ENCODE peak calls at places on chromosomes 16 and 17, in six cellular contexts. M, U, A, E, D and G are unnamed samples.

GRCh38 chr16:67166035-67166882 is 1.7 kb downstream of the HSF4 start:
- DNase-seq in M (no peak), U (no peak), A (no peak), E (no peak), D (no peak), G (no peak)

GRCh38 chr17:29007456-29008455 is 1.9 kb upstream of the SEZ6 start:
- DNase-seq in M (no peak), U (no peak), A (no peak), E (no peak), D (peak; percentile 53), G (no peak)

GRCh38 chr16:11263737-11264136 is 5.4 kb downstream of the TNP2 start:
- DNase-seq in M (peak; percentile 25), U (no peak), A (no peak), E (no peak), D (no peak), G (no peak)

GRCh38 chr17:28613916-28614315 is at the start of gene RSKR:
- DNase-seq in M (no peak), U (no peak), A (no peak), E (no peak), D (no peak), G (peak; percentile 63)

GRCh38 chr17:51946311-51946710 is 212.2 kb downstream of the CA10 start:
- DNase-seq in M (no peak), U (no peak), A (no peak), E (no peak), D (no peak), G (no peak)

GRCh38 chr16:17171250-17172143 is 299.3 kb downstream of the XYLT1 start:
- DNase-seq in M (no peak), U (no peak), A (no peak), E (peak; percentile 31), D (no peak), G (no peak)

GRCh38 chr17:45946841-45947256 is 52.2 kb upstream of the STH start:
- DNase-seq in M (no peak), U (no peak), A (no peak), E (no peak), D (peak; percentile 74), G (no peak)

GRCh38 chr16:14338969-14339368 is 267.9 kb downstream of the MRTFB start:
- DNase-seq in M (no peak), U (no peak), A (no peak), E (no peak), D (no peak), G (no peak)

GRCh38 chr16:77780378-77780837 is 8.0 kb upstream of the VAT1L start:
- DNase-seq in M (no peak), U (no peak), A (no peak), E (no peak), D (peak; percentile 50), G (no peak)

GRCh38 chr17:65243838-65244237 is 106.7 kb downstream of the RGS9 start:
- DNase-seq in M (no peak), U (no peak), A (peak; percentile 78), E (peak; percentile 5), D (peak; percentile 26), G (peak; percentile 54)

GRCh38 chr17:8341456-8341855 is 1.8 kb downstream of the ODF4 start:
- DNase-seq in M (no peak), U (no peak), A (no peak), E (no peak), D (no peak), G (no peak)

GRCh38 chr17:76193616-76194015 is 46.7 kb downstream of the RNF157 start:
- DNase-seq in M (no peak), U (no peak), A (peak; percentile 48), E (no peak), D (no peak), G (no peak)

GRCh38 chr17:9071921-9072503 is 50.7 kb downstream of the NTN1 start:
- DNase-seq in M (no peak), U (no peak), A (no peak), E (no peak), D (no peak), G (no peak)

GRCh38 chr16:63690267-63690666 is 1431.6 kb downstream of the CDH11 start:
- DNase-seq in M (no peak), U (no peak), A (no peak), E (no peak), D (no peak), G (no peak)

GRCh38 chr16:66042341-66042740 is 324.1 kb upstream of the CDH5 start:
- DNase-seq in M (no peak), U (no peak), A (no peak), E (no peak), D (no peak), G (no peak)

GRCh38 chr16:66044089-66044488 is 322.4 kb upstream of the CDH5 start:
- DNase-seq in M (no peak), U (no peak), A (no peak), E (no peak), D (no peak), G (no peak)

GRCh38 chr16:66044616-66045015 is 321.9 kb upstream of the CDH5 start:
- DNase-seq in M (no peak), U (no peak), A (no peak), E (no peak), D (peak; percentile 21), G (no peak)

GRCh38 chr16:66043326-66043725 is 323.2 kb upstream of the CDH5 start:
- DNase-seq in M (no peak), U (no peak), A (no peak), E (no peak), D (no peak), G (no peak)

GRCh38 chr16:66041907-66042306 is 324.6 kb upstream of the CDH5 start:
- DNase-seq in M (no peak), U (no peak), A (no peak), E (no peak), D (no peak), G (no peak)
- H3K4me3 ChIP-seq in M (no peak overlapping the region), U (no peak overlapping the region), A (no peak overlapping the region), E (no peak overlapping the region), D (no peak overlapping the region), G (no peak overlapping the region)

DNA sequence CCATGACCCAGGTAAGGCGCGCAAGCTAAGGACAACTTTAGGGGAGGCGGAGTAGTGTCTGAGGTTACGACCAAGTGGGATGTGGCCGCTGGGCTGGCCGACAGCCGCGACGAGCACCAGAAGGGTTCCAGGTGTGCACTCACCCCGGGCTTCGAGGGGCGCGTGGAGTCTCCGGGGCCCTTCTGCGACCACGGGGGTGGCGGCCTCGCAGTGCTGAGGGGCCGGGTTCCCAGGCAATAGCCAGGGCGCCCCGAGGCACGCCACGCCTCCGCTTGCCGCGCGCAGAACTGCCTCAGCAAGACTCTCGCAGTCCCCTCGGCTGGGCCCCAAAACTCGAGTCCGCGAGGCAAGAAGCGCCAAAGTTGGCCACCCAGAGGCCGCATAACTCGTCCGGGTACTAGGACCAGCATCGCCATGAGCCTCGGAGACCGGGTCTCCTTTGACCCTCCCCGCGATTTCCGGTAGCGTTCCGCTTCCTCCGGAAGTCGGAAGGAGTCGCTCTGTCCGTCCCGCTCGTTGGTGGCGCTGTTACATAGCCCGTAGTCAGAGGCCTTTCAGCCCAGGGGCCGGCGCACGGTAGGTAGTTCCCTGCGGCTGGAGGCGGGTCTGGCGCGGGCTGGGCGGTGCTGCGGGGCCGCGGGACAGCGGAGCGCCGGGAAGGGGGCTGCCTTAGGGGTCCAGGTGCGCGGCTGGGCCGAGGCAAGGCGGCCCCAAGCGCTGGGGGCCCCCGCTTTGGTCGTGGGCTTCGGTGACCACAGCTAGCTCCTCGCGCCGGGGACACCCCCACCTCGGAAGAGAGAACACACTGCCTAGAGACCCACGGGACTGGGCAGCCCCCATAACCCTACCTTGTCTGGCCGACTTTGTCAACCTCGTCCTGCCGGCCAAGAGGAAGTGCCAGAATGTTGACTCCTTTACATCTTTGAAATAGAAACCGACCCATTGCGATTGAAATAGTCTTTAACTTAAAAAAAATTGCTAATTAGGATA is at the start of the genes ADPRM and SCO1:
- DNase-seq in M (peak; percentile 86), U (peak; percentile 93), A (peak; percentile 98), E (peak; percentile 95), D (peak; percentile 96), G (peak; percentile 92)
- TF ChIP-seq CTCF in M (no peak), U (peak; percentile 59), A (peak; percentile 54), E (peak; percentile 44), D (peak; percentile 56), G (peak; percentile 58)

GRCh38 chr16:56933266-56933619 is 1.3 kb downstream of the HERPUD1 start:
- DNase-seq in M (no peak), U (no peak), A (no peak), E (no peak), D (no peak), G (no peak)
- H3K27ac ChIP-seq in M (peak overlapping the region; percentile 83), U (peak overlapping the region; percentile 98), A (no peak overlapping the region), E (peak overlapping the region; percentile 99), D (peak overlapping the region; percentile 97), G (peak overlapping the region; percentile 96)

GRCh38 chr17:60138769-60139437 is 10.9 kb upstream of the CA4 start:
- DNase-seq in M (no peak), U (no peak), A (no peak), E (no peak), D (no peak), G (peak; percentile 29)

GRCh38 chr17:60142872-60143499 is 6.8 kb upstream of the CA4 start:
- DNase-seq in M (peak; percentile 61), U (peak; percentile 64), A (peak; percentile 94), E (peak; percentile 92), D (peak; percentile 92), G (peak; percentile 74)

GRCh38 chr17:60141111-60142018 is 8.4 kb upstream of the CA4 start:
- DNase-seq in M (no peak), U (no peak), A (peak; percentile 70), E (peak; percentile 87), D (peak; percentile 46), G (no peak)

GRCh38 chr17:60137731-60138130 is 12.0 kb upstream of the CA4 start:
- DNase-seq in M (no peak), U (no peak), A (no peak), E (no peak), D (no peak), G (no peak)

DNA sequence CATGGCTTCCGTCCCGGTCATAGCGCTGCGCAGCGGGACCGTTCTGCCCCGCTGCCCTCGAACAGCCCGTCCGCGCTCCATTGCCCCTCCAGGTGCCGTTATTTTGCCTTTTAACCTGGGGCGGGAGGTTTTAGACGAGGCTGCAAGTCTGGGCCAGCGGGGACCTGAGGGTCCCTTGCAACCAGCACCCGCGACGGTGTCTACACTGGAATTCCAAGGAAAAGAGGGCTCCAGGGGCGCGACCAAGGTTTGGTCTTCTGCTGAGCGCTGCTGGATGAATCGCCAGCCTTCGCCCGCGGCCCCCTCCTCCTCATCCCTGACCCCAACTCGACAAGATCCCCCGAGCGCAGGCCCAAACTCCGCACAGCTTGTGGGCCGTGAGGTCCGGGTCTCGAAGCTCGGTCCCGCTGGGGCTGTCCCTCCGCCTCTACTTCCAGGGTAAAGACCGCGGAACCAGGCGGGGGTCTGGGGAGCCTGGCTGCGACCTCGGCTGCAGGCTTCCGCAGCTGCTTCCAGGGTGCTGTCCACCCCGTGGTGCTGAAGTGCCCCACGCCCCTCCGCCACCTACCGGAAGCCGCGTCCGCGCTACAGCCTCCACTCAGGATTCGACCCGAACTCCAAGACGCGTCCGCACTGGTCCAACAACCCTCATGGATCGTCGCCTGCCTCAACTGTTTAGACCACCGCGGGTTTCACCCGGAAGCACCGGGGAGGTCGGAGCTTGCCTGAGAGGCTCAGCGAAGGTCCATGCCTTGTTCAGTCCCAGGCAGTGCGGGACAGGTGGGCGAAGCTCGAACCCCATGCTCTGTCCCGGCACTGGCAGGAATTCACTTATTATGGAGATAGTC is 10.1 kb upstream of the CA4 start:
- DNase-seq in M (peak; percentile 50), U (peak; percentile 63), A (peak; percentile 92), E (peak; percentile 71), D (peak; percentile 76), G (no peak)
- H3K4me3 ChIP-seq in M (peak overlapping the region; percentile 35), U (no peak overlapping the region), A (peak overlapping the region; percentile 24), E (no peak overlapping the region), D (peak overlapping the region; percentile 15), G (peak overlapping the region; percentile 19)

GRCh38 chr17:67279115-67279514 is 34.1 kb upstream of the HELZ start:
- DNase-seq in M (no peak), U (no peak), A (no peak), E (no peak), D (no peak), G (no peak)
- TF ChIP-seq CTCF in M (no peak), U (no peak), A (no peak), E (no peak), D (no peak), G (no peak)

GRCh38 chr17:81934098-81934757 is 2.9 kb downstream of the PYCR1 start:
- DNase-seq in M (no peak), U (no peak), A (no peak), E (no peak), D (no peak), G (no peak)
- H3K27ac ChIP-seq in M (no peak overlapping the region), U (no peak overlapping the region), A (no peak overlapping the region), E (no peak overlapping the region), D (no peak overlapping the region), G (no peak overlapping the region)